ENCODE peak calls at places on chromosomes 16 and 17, in ten cellular contexts. One of them, this sample, is unnamed.

GRCh38 chr17:29069526-29070041 is 26.6 kb downstream of the PIPOX start:
- DNase-seq in kidney: no peak
- DNase-seq in neural crest cell: no peak
- DNase-seq in cardiac septum: no peak
- DNase-seq in iris pigment epithelial cell: peak
- DNase-seq in HEK293T: no peak
- DNase-seq in LoVo: no peak
- DNase-seq in A549: no peak
- DNase-seq in cardiac fibroblast: peak
- DNase-seq in AG08395: no peak
- DNase-seq in this sample: no peak

GRCh38 chr16:30535777-30536190 is 1.1 kb upstream of the ZNF747 start:
- DNase-seq in HEK293T: peak
- DNase-seq in AG08395: peak
- DNase-seq in kidney: peak
- DNase-seq in cardiac fibroblast: peak
- DNase-seq in LoVo: peak
- DNase-seq in cardiac septum: no peak
- DNase-seq in iris pigment epithelial cell: peak
- DNase-seq in A549: peak
- DNase-seq in neural crest cell: peak
- DNase-seq in this sample: peak

GRCh38 chr16:3536851-3537250 is 36.0 kb downstream of the CLUAP1 start:
- DNase-seq in HEK293T: no peak
- DNase-seq in kidney: no peak
- DNase-seq in LoVo: no peak
- DNase-seq in neural crest cell: no peak
- DNase-seq in cardiac septum: no peak
- DNase-seq in A549: no peak
- DNase-seq in iris pigment epithelial cell: peak
- DNase-seq in cardiac fibroblast: no peak
- DNase-seq in AG08395: peak
- DNase-seq in this sample: no peak

GRCh38 chr16:86046901-86047300 is 147.9 kb downstream of the IRF8 start:
- DNase-seq in A549: no peak
- DNase-seq in cardiac fibroblast: no peak
- DNase-seq in kidney: peak
- DNase-seq in HEK293T: no peak
- DNase-seq in AG08395: no peak
- DNase-seq in neural crest cell: no peak
- DNase-seq in iris pigment epithelial cell: no peak
- DNase-seq in cardiac septum: no peak
- DNase-seq in LoVo: no peak
- DNase-seq in this sample: no peak

GRCh38 chr16:25692307-25692706 is 548 bp downstream of the HS3ST4 start:
- DNase-seq in LoVo: no peak
- DNase-seq in kidney: no peak
- DNase-seq in AG08395: no peak
- DNase-seq in neural crest cell: no peak
- DNase-seq in HEK293T: no peak
- DNase-seq in A549: no peak
- DNase-seq in iris pigment epithelial cell: no peak
- DNase-seq in cardiac fibroblast: no peak
- DNase-seq in cardiac septum: no peak
- DNase-seq in this sample: no peak

GRCh38 chr17:1907216-1907631 is 77.4 kb downstream of the RPA1 start:
- DNase-seq in neural crest cell: no peak
- DNase-seq in cardiac septum: no peak
- DNase-seq in HEK293T: no peak
- DNase-seq in A549: no peak
- DNase-seq in AG08395: no peak
- DNase-seq in LoVo: no peak
- DNase-seq in cardiac fibroblast: no peak
- DNase-seq in kidney: no peak
- DNase-seq in iris pigment epithelial cell: no peak
- DNase-seq in this sample: no peak

GRCh38 chr17:8151641-8152111 is 528 bp downstream of the PER1 start:
- DNase-seq in kidney: peak
- DNase-seq in LoVo: no peak
- DNase-seq in AG08395: peak
- DNase-seq in HEK293T: no peak
- DNase-seq in A549: no peak
- DNase-seq in neural crest cell: no peak
- DNase-seq in iris pigment epithelial cell: peak
- DNase-seq in cardiac fibroblast: peak
- DNase-seq in cardiac septum: peak
- DNase-seq in this sample: peak

GRCh38 chr17:76920364-76921139 is 52.3 kb downstream of the MGAT5B start:
- DNase-seq in kidney: no peak
- DNase-seq in cardiac fibroblast: no peak
- DNase-seq in cardiac septum: no peak
- DNase-seq in HEK293T: no peak
- DNase-seq in LoVo: no peak
- DNase-seq in AG08395: no peak
- DNase-seq in iris pigment epithelial cell: no peak
- DNase-seq in A549: no peak
- DNase-seq in neural crest cell: no peak
- DNase-seq in this sample: no peak

GRCh38 chr16:17271687-17272086 is 199.1 kb downstream of the XYLT1 start:
- DNase-seq in AG08395: no peak
- DNase-seq in kidney: no peak
- DNase-seq in cardiac septum: no peak
- DNase-seq in neural crest cell: no peak
- DNase-seq in cardiac fibroblast: peak
- DNase-seq in A549: no peak
- DNase-seq in LoVo: no peak
- DNase-seq in iris pigment epithelial cell: no peak
- DNase-seq in HEK293T: no peak
- DNase-seq in this sample: no peak

GRCh38 chr17:17921192-17922082 is 50.8 kb downstream of the TOM1L2 start:
- DNase-seq in iris pigment epithelial cell: peak
- DNase-seq in kidney: no peak
- DNase-seq in LoVo: peak
- DNase-seq in AG08395: peak
- DNase-seq in HEK293T: no peak
- DNase-seq in neural crest cell: peak
- DNase-seq in cardiac fibroblast: peak
- DNase-seq in A549: peak
- DNase-seq in cardiac septum: no peak
- DNase-seq in this sample: no peak

GRCh38 chr17:1762906-1763829 is 1.3 kb downstream of the SERPINF1 start:
- DNase-seq in kidney: no peak
- DNase-seq in LoVo: no peak
- DNase-seq in cardiac septum: no peak
- DNase-seq in cardiac fibroblast: peak
- DNase-seq in AG08395: peak
- DNase-seq in A549: peak
- DNase-seq in iris pigment epithelial cell: peak
- DNase-seq in neural crest cell: no peak
- DNase-seq in HEK293T: no peak
- DNase-seq in this sample: no peak

GRCh38 chr17:33725675-33726271 is 432.7 kb upstream of the ASIC2 start:
- DNase-seq in neural crest cell: peak
- DNase-seq in iris pigment epithelial cell: peak
- DNase-seq in AG08395: peak
- DNase-seq in A549: peak
- DNase-seq in HEK293T: peak
- DNase-seq in LoVo: peak
- DNase-seq in cardiac septum: no peak
- DNase-seq in cardiac fibroblast: peak
- DNase-seq in kidney: no peak
- DNase-seq in this sample: peak

GRCh38 chr16:6682142-6682811 is 650.4 kb upstream of the RBFOX1 start:
- DNase-seq in neural crest cell: peak
- DNase-seq in AG08395: no peak
- DNase-seq in iris pigment epithelial cell: no peak
- DNase-seq in HEK293T: peak
- DNase-seq in LoVo: peak
- DNase-seq in A549: peak
- DNase-seq in cardiac fibroblast: no peak
- DNase-seq in cardiac septum: no peak
- DNase-seq in kidney: no peak
- DNase-seq in this sample: peak

GRCh38 chr17:78596871-78597635 is 19.9 kb upstream of the DNAH17 start:
- DNase-seq in iris pigment epithelial cell: no peak
- DNase-seq in cardiac septum: no peak
- DNase-seq in AG08395: no peak
- DNase-seq in kidney: peak
- DNase-seq in LoVo: no peak
- DNase-seq in A549: no peak
- DNase-seq in cardiac fibroblast: no peak
- DNase-seq in HEK293T: no peak
- DNase-seq in neural crest cell: no peak
- DNase-seq in this sample: no peak

GRCh38 chr16:20903889-20904506 is 3.4 kb downstream of the LYRM1 start:
- DNase-seq in HEK293T: no peak
- DNase-seq in AG08395: no peak
- DNase-seq in kidney: no peak
- DNase-seq in cardiac fibroblast: no peak
- DNase-seq in neural crest cell: no peak
- DNase-seq in cardiac septum: no peak
- DNase-seq in A549: no peak
- DNase-seq in LoVo: no peak
- DNase-seq in iris pigment epithelial cell: no peak
- DNase-seq in this sample: peak

GRCh38 chr17:6786618-6787017 is 10.6 kb downstream of the FBXO39 start:
- DNase-seq in kidney: no peak
- DNase-seq in A549: peak
- DNase-seq in HEK293T: no peak
- DNase-seq in cardiac septum: no peak
- DNase-seq in AG08395: peak
- DNase-seq in neural crest cell: no peak
- DNase-seq in LoVo: no peak
- DNase-seq in cardiac fibroblast: peak
- DNase-seq in iris pigment epithelial cell: peak
- DNase-seq in this sample: no peak

GRCh38 chr17:81306898-81307510 is 11.9 kb upstream of the SLC38A10 start:
- DNase-seq in iris pigment epithelial cell: no peak
- DNase-seq in cardiac fibroblast: no peak
- DNase-seq in A549: peak
- DNase-seq in HEK293T: no peak
- DNase-seq in cardiac septum: no peak
- DNase-seq in AG08395: no peak
- DNase-seq in LoVo: no peak
- DNase-seq in kidney: no peak
- DNase-seq in neural crest cell: no peak
- DNase-seq in this sample: no peak

GRCh38 chr17:19671433-19671832 is 22.9 kb downstream of the ALDH3A2 start:
- DNase-seq in HEK293T: no peak
- DNase-seq in iris pigment epithelial cell: no peak
- DNase-seq in cardiac fibroblast: peak
- DNase-seq in A549: no peak
- DNase-seq in LoVo: no peak
- DNase-seq in neural crest cell: no peak
- DNase-seq in AG08395: no peak
- DNase-seq in cardiac septum: no peak
- DNase-seq in kidney: no peak
- DNase-seq in this sample: no peak

GRCh38 chr17:74282587-74283370 is 8.7 kb downstream of the DNAI2 start:
- DNase-seq in cardiac fibroblast: no peak
- DNase-seq in neural crest cell: no peak
- DNase-seq in A549: peak
- DNase-seq in HEK293T: no peak
- DNase-seq in iris pigment epithelial cell: no peak
- DNase-seq in kidney: no peak
- DNase-seq in AG08395: no peak
- DNase-seq in LoVo: peak
- DNase-seq in cardiac septum: no peak
- DNase-seq in this sample: no peak

GRCh38 chr17:39204245-39204644 is 4.2 kb downstream of the RPL19 start:
- DNase-seq in neural crest cell: no peak
- DNase-seq in cardiac septum: no peak
- DNase-seq in iris pigment epithelial cell: no peak
- DNase-seq in kidney: no peak
- DNase-seq in LoVo: no peak
- DNase-seq in cardiac fibroblast: no peak
- DNase-seq in HEK293T: no peak
- DNase-seq in AG08395: no peak
- DNase-seq in A549: no peak
- DNase-seq in this sample: no peak

GRCh38 chr17:77246110-77247047 is 105.6 kb downstream of the SEC14L1 start:
- DNase-seq in neural crest cell: no peak
- DNase-seq in LoVo: no peak
- DNase-seq in kidney: no peak
- DNase-seq in iris pigment epithelial cell: no peak
- DNase-seq in AG08395: no peak
- DNase-seq in cardiac fibroblast: no peak
- DNase-seq in HEK293T: no peak
- DNase-seq in cardiac septum: no peak
- DNase-seq in A549: no peak
- DNase-seq in this sample: no peak

GRCh38 chr17:4365628-4366311 is 705 bp downstream of the UBE2G1 start:
- DNase-seq in iris pigment epithelial cell: no peak
- DNase-seq in cardiac fibroblast: peak
- DNase-seq in neural crest cell: peak
- DNase-seq in AG08395: no peak
- DNase-seq in kidney: peak
- DNase-seq in HEK293T: peak
- DNase-seq in LoVo: no peak
- DNase-seq in cardiac septum: peak
- DNase-seq in A549: peak
- DNase-seq in this sample: peak

GRCh38 chr16:6375471-6376075 is 957.1 kb upstream of the RBFOX1 start:
- DNase-seq in neural crest cell: no peak
- DNase-seq in A549: no peak
- DNase-seq in AG08395: no peak
- DNase-seq in iris pigment epithelial cell: no peak
- DNase-seq in LoVo: no peak
- DNase-seq in cardiac fibroblast: no peak
- DNase-seq in HEK293T: no peak
- DNase-seq in kidney: no peak
- DNase-seq in cardiac septum: no peak
- DNase-seq in this sample: no peak

GRCh38 chr16:13436641-13437423 is 483.1 kb upstream of the ERCC4 start:
- DNase-seq in A549: peak
- DNase-seq in iris pigment epithelial cell: peak
- DNase-seq in AG08395: no peak
- DNase-seq in neural crest cell: no peak
- DNase-seq in cardiac fibroblast: no peak
- DNase-seq in cardiac septum: no peak
- DNase-seq in kidney: no peak
- DNase-seq in LoVo: no peak
- DNase-seq in HEK293T: no peak
- DNase-seq in this sample: no peak

GRCh38 chr17:79022507-79022991 is 1.4 kb upstream of the C1QTNF1 start:
- DNase-seq in neural crest cell: no peak
- DNase-seq in HEK293T: no peak
- DNase-seq in iris pigment epithelial cell: no peak
- DNase-seq in cardiac septum: peak
- DNase-seq in LoVo: no peak
- DNase-seq in cardiac fibroblast: peak
- DNase-seq in AG08395: no peak
- DNase-seq in A549: no peak
- DNase-seq in kidney: peak
- DNase-seq in this sample: no peak

GRCh38 chr17:72455562-72455961 is 334.7 kb downstream of the SOX9 start:
- DNase-seq in kidney: no peak
- DNase-seq in A549: peak
- DNase-seq in cardiac septum: no peak
- DNase-seq in cardiac fibroblast: no peak
- DNase-seq in LoVo: no peak
- DNase-seq in iris pigment epithelial cell: no peak
- DNase-seq in neural crest cell: no peak
- DNase-seq in AG08395: no peak
- DNase-seq in HEK293T: no peak
- DNase-seq in this sample: no peak

GRCh38 chr17:57940217-57940616 is 15.0 kb downstream of the CUEDC1 start:
- DNase-seq in iris pigment epithelial cell: no peak
- DNase-seq in LoVo: no peak
- DNase-seq in HEK293T: no peak
- DNase-seq in cardiac septum: no peak
- DNase-seq in cardiac fibroblast: no peak
- DNase-seq in A549: peak
- DNase-seq in neural crest cell: no peak
- DNase-seq in AG08395: no peak
- DNase-seq in kidney: no peak
- DNase-seq in this sample: peak